ENCODE peak calls at places on chromosomes 2 and 18, in ten cellular contexts. J is psoas muscle, Q is spleen, U is GM13977, Z is body of pancreas, W is dorsolateral prefrontal cortex, S is progenitor cell of endocrine pancreas, V is bronchial epithelial cell, O is endodermal cell, D is coronary artery. B is an unnamed sample.

GRCh38 chr18:26813043-26813442 is 52.5 kb downstream of the AQP4 start:
- DNase-seq in S (no peak), U (peak), W (peak), Z (no peak), O (peak), Q (no peak), V (peak), D (no peak), J (no peak), B (no peak)

GRCh38 chr2:152558174-152559091 is 158.8 kb downstream of the PRPF40A start:
- DNase-seq in Q (no peak), J (no peak), Z (no peak), W (no peak), V (no peak), D (no peak), S (no peak), O (no peak), U (no peak), B (no peak)

GRCh38 chr2:146246017-146246733 is 1598.7 kb upstream of the ACVR2A start:
- DNase-seq in J (no peak), Q (no peak), U (no peak), W (no peak), V (peak), S (no peak), O (no peak), Z (no peak), D (no peak), B (no peak)

GRCh38 chr2:186588940-186589732 is 720 bp upstream of the ITGAV start:
- DNase-seq in U (peak), O (no peak), J (no peak), V (peak), Q (no peak), Z (no peak), D (no peak), S (no peak), W (no peak), B (no peak)

GRCh38 chr2:42110287-42110973 is 58.7 kb upstream of the EML4 start:
- DNase-seq in U (no peak), J (no peak), O (peak), V (no peak), D (no peak), Q (no peak), W (no peak), S (no peak), Z (peak), B (no peak)

GRCh38 chr2:74204436-74204835 is 6.0 kb downstream of the MTHFD2 start:
- DNase-seq in Q (no peak), O (peak), S (no peak), Z (no peak), U (no peak), W (no peak), V (no peak), J (no peak), D (no peak), B (no peak)

GRCh38 chr2:132824716-132825115 is 154.7 kb upstream of the LYPD1 start:
- DNase-seq in S (no peak), D (no peak), W (no peak), U (no peak), V (no peak), O (no peak), J (no peak), Z (no peak), Q (no peak), B (no peak)

GRCh38 chr2:189337648-189338047 is 103.6 kb upstream of the WDR75 start:
- DNase-seq in O (no peak), U (no peak), V (peak), D (no peak), W (no peak), Q (no peak), J (no peak), Z (no peak), S (no peak), B (no peak)

GRCh38 chr2:238457927-238458324 is 31.2 kb downstream of the ASB1 start:
- DNase-seq in V (no peak), W (no peak), J (no peak), S (no peak), Z (no peak), Q (no peak), D (no peak), U (no peak), O (no peak), B (no peak)

GRCh38 chr2:232888099-232888836 is 18.2 kb downstream of the SNORC start:
- DNase-seq in O (peak), U (no peak), J (no peak), V (no peak), Z (peak), W (no peak), D (peak), Q (peak), S (no peak), B (peak)

GRCh38 chr18:67731853-67732252 is 215.3 kb upstream of the DSEL start:
- DNase-seq in Z (no peak), V (peak), W (no peak), D (no peak), J (no peak), O (no peak), U (no peak), S (no peak), Q (no peak), B (no peak)

GRCh38 chr2:43223412-43224040 is 2.9 kb downstream of the ZFP36L2 start:
- DNase-seq in W (no peak), S (no peak), U (no peak), V (peak), D (no peak), Q (peak), J (no peak), Z (no peak), O (no peak), B (no peak)

GRCh38 chr2:53913721-53914120 is 54.0 kb upstream of the GPR75 start:
- DNase-seq in J (no peak), W (no peak), S (no peak), U (peak), V (peak), O (no peak), Z (no peak), Q (no peak), D (no peak), B (no peak)

GRCh38 chr2:127055786-127056076 is 51.2 kb downstream of the BIN1 start:
- DNase-seq in S (no peak), W (no peak), D (no peak), J (no peak), Q (peak), U (no peak), V (no peak), Z (no peak), O (no peak), B (no peak)

GRCh38 chr18:52452427-52452826 is 112.4 kb downstream of the DCC start:
- DNase-seq in W (no peak), S (no peak), Z (no peak), J (no peak), Q (no peak), V (no peak), D (no peak), U (no peak), O (no peak), B (no peak)

GRCh38 chr2:118169359-118170005 is 81.2 kb downstream of the INSIG2 start:
- DNase-seq in Z (no peak), J (peak), V (no peak), D (no peak), S (no peak), O (peak), U (no peak), W (no peak), Q (peak), B (no peak)

GRCh38 chr2:23429036-23429435 is 44.1 kb downstream of the KLHL29 start:
- DNase-seq in V (no peak), Q (peak), J (no peak), W (no peak), S (no peak), D (peak), Z (no peak), O (peak), U (no peak), B (peak)
- TF ChIP-seq CTCF in V (no peak), Q (no peak), J (no peak), W (no peak), S (no peak), D (no peak), Z (no peak), O (no peak), U (no peak), B (no peak)

GRCh38 chr2:103459302-103459701 is 697.5 kb downstream of the TMEM182 start:
- DNase-seq in O (no peak), U (no peak), S (no peak), W (no peak), V (no peak), J (no peak), Z (no peak), D (no peak), Q (no peak), B (no peak)
- TF ChIP-seq CTCF in O (peak), U (no peak), S (peak), W (no peak), V (no peak), J (no peak), Z (no peak), D (no peak), Q (no peak), B (no peak)

DNA sequence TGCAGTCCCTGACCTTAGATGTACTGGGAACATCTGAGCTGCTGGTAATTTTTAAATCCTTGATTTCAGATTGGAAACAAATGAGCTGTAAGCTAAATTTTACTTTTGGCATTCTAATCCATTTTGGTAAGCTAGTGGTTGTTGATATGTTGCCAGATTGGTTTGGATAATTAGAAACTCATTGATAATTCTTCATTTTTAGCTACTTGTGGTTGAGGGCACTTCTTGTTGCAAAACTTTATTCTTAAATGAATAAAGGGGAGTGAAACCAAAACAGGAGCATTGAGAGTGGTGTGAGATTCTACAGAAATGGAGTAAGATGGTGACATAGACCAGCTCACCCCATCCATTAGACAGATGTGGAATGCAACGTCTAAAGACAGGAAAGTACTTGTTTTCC is 64.5 kb downstream of the ITGB1BP1 start:
- DNase-seq in Q (no peak), D (no peak), S (no peak), Z (no peak), V (no peak), U (no peak), J (no peak), W (no peak), O (no peak), B (no peak)
- TF ChIP-seq CTCF in Q (no peak), D (no peak), S (no peak), Z (no peak), V (no peak), U (no peak), J (no peak), W (no peak), O (no peak), B (no peak)

GRCh38 chr2:119474371-119475224 is 42.9 kb downstream of the TMEM37 start:
- DNase-seq in S (no peak), U (no peak), O (peak), W (no peak), J (no peak), D (peak), Z (no peak), V (no peak), Q (no peak), B (no peak)

GRCh38 chr2:119475857-119476244 is 44.2 kb downstream of the TMEM37 start:
- DNase-seq in V (no peak), J (no peak), S (no peak), Q (no peak), W (peak), U (no peak), O (no peak), D (no peak), Z (no peak), B (no peak)

GRCh38 chr2:119475225-119475856 is 43.7 kb downstream of the TMEM37 start:
- DNase-seq in V (no peak), Z (no peak), D (no peak), Q (no peak), W (peak), U (no peak), O (peak), J (no peak), S (peak), B (peak)

GRCh38 chr2:119478188-119479065 is 45.9 kb downstream of the SCTR start:
- DNase-seq in O (no peak), V (no peak), U (no peak), Q (no peak), S (no peak), J (no peak), D (no peak), W (peak), Z (no peak), B (peak)

DNA sequence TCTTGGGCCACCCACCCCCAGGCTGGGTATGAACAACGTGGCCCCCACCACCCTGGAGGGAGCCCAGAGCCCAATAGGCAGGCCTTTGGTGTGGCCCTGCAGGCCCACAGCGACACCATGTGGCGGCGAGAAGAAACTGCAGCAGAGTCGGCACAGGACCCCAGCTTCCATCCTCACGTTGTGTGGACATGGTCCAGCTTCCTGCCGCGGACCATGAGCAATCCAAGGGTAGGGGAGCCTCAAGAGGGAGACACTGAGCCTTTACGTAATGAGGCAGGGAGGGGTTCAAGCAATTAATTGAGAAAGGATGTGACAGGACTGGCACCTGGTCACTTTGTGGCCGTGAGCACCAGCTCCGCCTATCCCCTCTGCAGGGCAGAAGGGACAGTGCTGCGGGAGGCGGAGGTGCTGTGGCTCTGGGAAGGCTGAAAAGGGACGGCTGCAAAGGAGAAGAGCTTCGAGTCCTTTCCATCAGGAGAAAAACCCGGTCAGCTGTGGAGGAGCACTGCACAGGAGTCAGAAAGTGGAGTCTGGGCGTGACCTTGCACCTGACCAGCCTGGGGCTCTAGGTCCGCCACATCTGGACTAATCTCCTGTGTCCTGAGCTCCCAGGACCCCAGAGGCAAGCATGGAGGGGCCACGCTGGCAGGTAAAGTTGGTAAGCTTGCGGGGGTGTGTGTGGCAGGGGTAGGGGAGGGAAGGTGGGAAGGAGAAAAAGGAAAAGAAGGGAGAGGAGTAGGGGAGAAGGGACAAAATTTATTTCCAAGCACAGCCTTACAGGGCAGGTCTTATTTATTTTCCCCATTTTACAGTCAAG is 44.9 kb downstream of the TMEM37 start:
- DNase-seq in W (peak), O (peak), D (peak), Z (peak), Q (peak), U (peak), J (peak), V (peak), S (peak), B (peak)
- TF ChIP-seq CTCF in W (peak), O (peak), D (peak), Z (peak), Q (peak), U (peak), J (peak), V (peak), S (peak), B (peak)

DNA sequence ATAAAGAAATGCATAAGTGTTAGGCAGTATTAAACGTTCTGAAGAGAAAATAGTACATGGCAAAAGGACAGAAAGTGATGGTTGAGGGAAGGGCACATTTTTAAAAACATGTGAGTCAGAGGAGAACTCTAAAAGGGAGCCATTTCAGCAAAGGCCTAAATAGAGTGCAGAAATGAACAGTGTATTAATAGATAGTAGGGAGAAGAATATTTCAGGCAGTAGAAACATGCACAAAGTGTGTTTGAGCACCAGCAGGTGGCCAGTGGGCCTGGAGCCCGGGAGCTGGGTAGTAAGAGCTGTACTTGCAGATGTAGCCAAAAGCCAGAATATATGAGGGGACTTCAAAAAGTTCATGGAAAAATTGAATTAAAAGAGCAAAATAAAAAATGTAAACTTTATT is 288.1 kb upstream of the FIGN start:
- DNase-seq in D (no peak), W (no peak), O (no peak), Q (no peak), J (no peak), S (no peak), U (no peak), Z (no peak), V (no peak), B (no peak)
- TF ChIP-seq CTCF in D (no peak), W (no peak), O (no peak), Q (no peak), J (no peak), S (no peak), U (no peak), Z (no peak), V (no peak), B (no peak)

GRCh38 chr2:217279130-217279529 is 419.3 kb upstream of the TNP1 start:
- DNase-seq in U (no peak), Q (no peak), W (no peak), D (no peak), J (no peak), Z (no peak), S (no peak), O (no peak), V (no peak), B (no peak)
- TF ChIP-seq CTCF in U (no peak), Q (no peak), W (no peak), D (no peak), J (no peak), Z (no peak), S (no peak), O (no peak), V (no peak), B (no peak)

GRCh38 chr18:24023185-24023814 is 8.7 kb downstream of the TTC39C start:
- DNase-seq in Q (no peak), S (peak), Z (no peak), V (peak), J (no peak), U (no peak), D (no peak), O (peak), W (no peak), B (no peak)
- TF ChIP-seq CTCF in Q (no peak), S (peak), Z (no peak), V (peak), J (no peak), U (no peak), D (no peak), O (peak), W (no peak), B (no peak)

GRCh38 chr2:100236166-100236565 is 86.1 kb downstream of the LONRF2 start:
- DNase-seq in D (peak), J (no peak), S (no peak), Z (no peak), W (no peak), U (no peak), O (peak), V (no peak), Q (peak), B (peak)

GRCh38 chr2:100235581-100235980 is 86.7 kb downstream of the LONRF2 start:
- DNase-seq in S (no peak), Q (peak), Z (no peak), U (no peak), V (no peak), D (peak), O (no peak), W (no peak), J (no peak), B (peak)

GRCh38 chr2:100237770-100238169 is 84.5 kb downstream of the LONRF2 start:
- DNase-seq in Z (no peak), Q (no peak), U (no peak), S (no peak), W (no peak), J (no peak), D (peak), O (peak), V (no peak), B (peak)

GRCh38 chr2:100238471-100238870 is 83.8 kb downstream of the LONRF2 start:
- DNase-seq in O (peak), Q (peak), S (no peak), Z (no peak), D (peak), W (no peak), J (no peak), U (no peak), V (no peak), B (peak)

DNA sequence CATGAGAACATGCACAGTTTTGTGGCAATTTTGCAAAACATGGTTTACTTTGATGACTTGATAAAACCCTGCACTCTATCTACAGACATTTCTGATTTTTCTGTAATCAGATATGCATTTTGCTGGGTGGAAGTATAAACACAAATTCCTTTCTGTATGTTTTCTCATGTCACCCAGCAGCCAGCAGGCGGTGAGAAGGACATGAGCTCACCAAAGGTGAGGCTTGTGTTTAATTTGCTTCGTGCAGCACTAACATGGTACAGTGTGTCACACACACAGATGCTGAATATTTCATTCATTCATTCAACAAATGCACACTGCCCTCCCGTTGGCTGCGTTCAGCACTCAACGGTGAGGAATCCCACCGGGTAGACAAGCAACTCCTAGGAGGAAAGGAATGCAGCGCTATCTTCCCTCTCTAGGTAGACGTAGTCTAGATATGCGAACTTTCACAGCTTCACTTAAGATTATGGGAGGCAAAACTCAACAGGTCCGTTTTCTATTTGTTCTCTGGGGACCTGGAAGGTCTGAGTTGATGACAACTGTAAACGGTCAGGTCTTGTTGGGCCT is 85.2 kb downstream of the LONRF2 start:
- DNase-seq in Z (no peak), Q (peak), W (no peak), U (no peak), S (no peak), O (peak), D (peak), J (no peak), V (no peak), B (peak)
- TF ChIP-seq CTCF in Z (no peak), Q (no peak), W (no peak), U (no peak), S (peak), O (peak), D (no peak), J (no peak), V (no peak), B (peak)

GRCh38 chr2:240915526-240916335 is 9.6 kb downstream of the CROCC2 start:
- DNase-seq in V (no peak), D (no peak), U (no peak), W (no peak), J (peak), Z (peak), O (peak), Q (peak), S (no peak), B (no peak)

GRCh38 chr2:240913810-240914644 is 7.9 kb downstream of the CROCC2 start:
- DNase-seq in J (peak), U (peak), D (no peak), Q (peak), O (peak), W (peak), Z (peak), V (no peak), S (peak), B (no peak)

GRCh38 chr2:240912878-240913809 is 7.0 kb downstream of the CROCC2 start:
- DNase-seq in Z (no peak), D (no peak), O (no peak), Q (no peak), U (no peak), W (no peak), J (no peak), V (peak), S (no peak), B (no peak)

GRCh38 chr2:240916571-240917008 is 10.5 kb downstream of the CROCC2 start:
- DNase-seq in U (no peak), Z (peak), W (no peak), O (peak), V (no peak), D (no peak), Q (peak), J (peak), S (no peak), B (no peak)

GRCh38 chr2:240914645-240915525 is 8.7 kb downstream of the CROCC2 start:
- DNase-seq in J (peak), D (no peak), S (no peak), W (no peak), U (no peak), V (no peak), O (no peak), Z (peak), Q (peak), B (no peak)
- TF ChIP-seq CTCF in J (no peak), D (peak), S (no peak), W (no peak), U (no peak), V (no peak), O (no peak), Z (no peak), Q (peak), B (peak)

GRCh38 chr2:121748202-121748601 is 7.2 kb upstream of the TSN start:
- DNase-seq in D (no peak), J (no peak), U (no peak), O (peak), S (no peak), Q (no peak), W (no peak), Z (no peak), V (peak), B (no peak)
- TF ChIP-seq CTCF in D (no peak), J (no peak), U (peak), O (peak), S (peak), Q (no peak), W (no peak), Z (no peak), V (peak), B (peak)

B was measured in osteocyte.